ENCODE peak calls at places on chromosomes 7 and 10, in seven cellular contexts. W, K, Y, M, Q, A and S are unnamed samples. For H3K4me1, the result is how much of the 10 kb centered on the place peaks cover.

GRCh38 chr7:102883098-102883860 is 29.5 kb upstream of the LRRC17 start:
- DNase-seq in W (no peak), K (no peak), Y (no peak), M (no peak), Q (no peak), A (no peak), S (no peak)

GRCh38 chr10:3126741-3127342 is 45.7 kb downstream of the PITRM1 start:
- DNase-seq in W (no peak), K (no peak), Y (no peak), M (no peak), Q (no peak), A (no peak), S (no peak)

GRCh38 chr10:58350023-58350422 is 15.2 kb downstream of the UBE2D1 start:
- DNase-seq in W (no peak), K (no peak), Y (no peak), M (no peak), Q (no peak), A (no peak), S (no peak)

GRCh38 chr7:49333180-49333881 is 409.0 kb downstream of the CDC14C start:
- DNase-seq in W (no peak), K (no peak), Y (no peak), M (no peak), Q (peak), A (no peak), S (no peak)

GRCh38 chr7:25303380-25304321 is 75.4 kb upstream of the NPVF start:
- DNase-seq in W (no peak), K (no peak), Y (no peak), M (no peak), Q (no peak), A (no peak), S (peak)

GRCh38 chr10:123841560-123841959 is 50.0 kb downstream of the CPXM2 start:
- DNase-seq in W (no peak), K (no peak), Y (no peak), M (no peak), Q (no peak), A (no peak), S (no peak)

GRCh38 chr7:51249991-51250390 is 66.6 kb downstream of the COBL start:
- DNase-seq in W (no peak), K (no peak), Y (no peak), M (no peak), Q (no peak), A (no peak), S (no peak)

GRCh38 chr7:29139191-29139590 is 7.1 kb downstream of the CPVL start:
- DNase-seq in W (no peak), K (no peak), Y (no peak), M (no peak), Q (no peak), A (no peak), S (no peak)

GRCh38 chr7:12571691-12572090 is 1.2 kb downstream of the SCIN start:
- DNase-seq in W (no peak), K (no peak), Y (no peak), M (no peak), Q (no peak), A (no peak), S (no peak)

DNA sequence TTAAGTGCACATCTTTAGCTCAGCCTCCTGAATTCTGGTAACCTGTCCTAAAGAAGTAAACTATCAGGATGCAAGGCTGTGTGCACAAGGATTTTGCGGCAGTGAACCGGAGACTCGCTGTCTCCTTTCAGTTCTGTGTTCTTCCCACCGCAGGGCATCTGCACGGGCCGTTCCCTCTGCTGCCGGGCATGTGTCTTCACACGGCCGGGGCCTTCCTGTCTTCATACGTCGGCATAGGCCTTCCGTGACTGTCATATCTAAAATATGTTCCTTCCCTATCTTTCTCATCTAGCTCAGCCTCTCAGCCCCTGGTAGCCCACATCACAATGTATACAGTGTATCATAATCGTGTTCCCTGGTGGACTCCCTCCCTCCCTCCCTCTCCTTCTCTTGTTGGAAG is 16.4 kb downstream of the PALD1 start:
- DNase-seq in W (no peak), K (no peak), Y (no peak), M (no peak), Q (no peak), A (no peak), S (no peak)
- H3K4me1 ChIP-seq in W (under half), K (under half), Y (under half), M (under half), Q (half or more), A (under half), S (under half)

DNA sequence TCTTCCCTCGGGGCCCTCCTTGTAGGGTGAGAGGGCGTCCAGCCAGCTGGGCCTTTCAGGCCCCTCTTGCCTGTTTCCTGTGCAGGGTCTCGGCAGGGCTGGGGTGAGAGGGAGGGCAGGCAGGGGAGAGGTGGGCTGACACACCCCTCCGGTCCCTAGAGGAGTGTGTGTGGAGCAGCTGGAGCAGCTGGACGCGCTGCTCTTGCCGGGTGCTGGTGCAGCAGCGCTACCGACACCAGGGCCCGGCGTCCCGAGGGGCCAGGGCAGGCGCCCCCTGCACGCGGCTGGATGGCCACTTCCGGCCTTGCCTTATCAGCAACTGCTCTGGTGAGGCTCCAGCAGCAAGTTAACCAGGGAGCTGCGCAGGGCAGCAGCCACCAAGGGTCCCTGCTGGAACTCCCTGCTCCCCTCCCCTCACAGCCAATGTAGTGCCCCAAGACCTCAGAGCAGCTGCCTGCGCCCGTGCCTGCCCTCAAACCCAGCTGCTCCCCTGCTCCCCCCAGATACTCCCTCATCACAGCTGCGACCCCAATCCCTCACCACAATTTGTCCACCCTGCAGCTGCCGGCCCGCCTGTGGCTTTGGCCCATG is 15.7 kb upstream of the ZNF862 start:
- DNase-seq in W (no peak), K (peak), Y (no peak), M (no peak), Q (no peak), A (peak), S (no peak)
- TF ChIP-seq YY1 in W (no peak), K (no peak), Y (no peak), M (no peak), Q (no peak), A (no peak), S (no peak)

GRCh38 chr10:70510904-70511303 is 32.3 kb downstream of the PALD1 start:
- DNase-seq in W (no peak), K (no peak), Y (no peak), M (no peak), Q (no peak), A (no peak), S (no peak)
- H3K4me3 ChIP-seq in W (no peak), K (no peak), Y (no peak), M (no peak), Q (no peak), A (no peak), S (no peak)

GRCh38 chr7:137932881-137933269 is 69.0 kb downstream of the CREB3L2 start:
- DNase-seq in W (no peak), K (peak), Y (no peak), M (no peak), Q (no peak), A (no peak), S (no peak)
- H3K4me1 ChIP-seq in W (under half), K (half or more), Y (under half), M (half or more), Q (under half), A (half or more), S (under half)

DNA sequence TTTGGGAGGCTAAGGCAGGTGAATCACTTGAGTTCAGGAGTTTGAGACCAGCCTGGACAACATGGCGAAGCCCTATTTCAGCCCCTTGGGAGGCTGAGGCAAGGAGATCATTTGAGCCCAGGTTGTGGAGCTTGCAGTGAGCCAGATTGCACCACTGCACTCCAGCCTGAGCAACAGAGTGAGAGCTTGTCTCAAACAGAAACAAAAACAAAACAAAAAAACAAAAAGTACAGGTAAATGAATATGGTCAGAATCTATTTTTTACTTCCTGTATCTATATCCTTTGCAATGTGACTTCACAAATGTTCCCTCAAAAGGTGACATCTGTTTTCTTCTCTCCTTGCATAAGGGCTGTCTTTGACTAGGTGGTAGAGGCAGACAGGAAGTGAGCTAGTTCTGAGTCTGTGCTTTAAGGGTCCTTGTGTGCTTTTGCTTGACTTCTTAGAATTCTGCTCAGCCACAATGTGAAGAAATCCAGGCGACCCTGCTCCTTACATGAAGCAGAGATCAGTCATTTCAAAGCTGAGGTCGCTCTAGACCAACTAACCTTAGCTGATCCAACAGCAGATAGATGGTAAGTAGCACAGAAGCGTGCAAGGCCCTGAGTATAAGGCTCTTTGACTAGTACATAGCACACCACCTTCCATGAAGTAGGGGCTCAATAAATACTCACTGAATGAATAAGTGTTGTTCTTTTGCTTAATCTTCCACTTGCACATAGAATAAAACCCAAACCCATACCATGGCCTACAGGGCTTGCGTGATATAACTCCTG is 423.2 kb upstream of the PCDH15 start:
- DNase-seq in W (no peak), K (no peak), Y (no peak), M (no peak), Q (no peak), A (no peak), S (no peak)
- TF ChIP-seq YY1 in W (no peak), K (no peak), Y (no peak), M (no peak), Q (no peak), A (no peak), S (no peak)

GRCh38 chr10:60304832-60305231 is 84.8 kb downstream of the ANK3 start:
- DNase-seq in W (no peak), K (peak), Y (no peak), M (no peak), Q (no peak), A (no peak), S (no peak)

GRCh38 chr10:60303778-60304177 is 85.9 kb downstream of the ANK3 start:
- DNase-seq in W (no peak), K (no peak), Y (no peak), M (no peak), Q (no peak), A (no peak), S (no peak)

GRCh38 chr10:60309371-60309770 is 80.3 kb downstream of the ANK3 start:
- DNase-seq in W (no peak), K (no peak), Y (no peak), M (no peak), Q (no peak), A (no peak), S (no peak)

GRCh38 chr10:60309891-60310290 is 79.8 kb downstream of the ANK3 start:
- DNase-seq in W (no peak), K (no peak), Y (no peak), M (no peak), Q (no peak), A (no peak), S (no peak)

GRCh38 chr10:60305394-60305892 is 84.2 kb downstream of the ANK3 start:
- DNase-seq in W (no peak), K (peak), Y (no peak), M (no peak), Q (no peak), A (peak), S (no peak)
- H3K4me3 ChIP-seq in W (no peak), K (no peak), Y (no peak), M (no peak), Q (no peak), A (peak), S (no peak)

DNA sequence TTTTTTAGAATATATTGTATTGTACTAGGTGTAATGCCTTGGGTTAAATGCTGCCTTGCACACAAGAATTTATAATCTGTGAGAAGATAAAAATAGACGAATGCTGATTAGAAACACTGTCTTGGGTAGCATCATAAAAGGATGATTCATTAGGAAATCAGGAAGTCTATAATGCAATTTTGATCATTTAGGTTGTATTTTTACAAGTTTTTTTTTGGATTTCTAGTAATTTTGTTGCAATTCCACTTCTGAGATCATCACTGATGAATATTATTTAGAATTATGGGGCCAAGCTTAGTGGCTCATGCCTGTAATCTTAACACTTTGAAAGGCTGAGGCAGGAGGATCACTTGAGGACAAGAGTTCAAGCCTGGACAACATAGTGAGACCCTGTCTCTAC is 29.6 kb downstream of the WBP1L start:
- DNase-seq in W (no peak), K (no peak), Y (no peak), M (no peak), Q (no peak), A (no peak), S (no peak)
- H3K4me1 ChIP-seq in W (under half), K (under half), Y (under half), M (half or more), Q (under half), A (under half), S (under half)

GRCh38 chr10:16297652-16298051 is 139.2 kb upstream of the PTER start:
- DNase-seq in W (no peak), K (no peak), Y (no peak), M (no peak), Q (no peak), A (no peak), S (no peak)
- TF ChIP-seq YY1 in W (no peak), K (no peak), Y (no peak), M (no peak), Q (no peak), A (no peak), S (no peak)

GRCh38 chr7:112124367-112124766 is 81.8 kb downstream of the DOCK4 start:
- DNase-seq in W (no peak), K (no peak), Y (no peak), M (no peak), Q (no peak), A (no peak), S (no peak)
- H3K4me3 ChIP-seq in W (no peak), K (no peak), Y (no peak), M (no peak), Q (no peak), A (no peak), S (no peak)